ENCODE peak calls at places on chromosomes 3 and 15, in four cellular contexts. G is cardiac muscle cell, N is brain microvascular endothelial cell, F is adrenal gland. Q is an unnamed sample.

GRCh38 chr3:167898091-167898490 is 162.6 kb downstream of the SERPINI1 start:
- DNase-seq in G (no peak), F (no peak), N (no peak), Q (no peak)

GRCh38 chr3:73404450-73404849 is 220.3 kb downstream of the PDZRN3 start:
- DNase-seq in G (peak), F (no peak), N (no peak), Q (no peak)

GRCh38 chr15:60713096-60714084 is 234.4 kb upstream of the ICE2 start:
- DNase-seq in F (no peak), N (peak), G (no peak), Q (peak)

GRCh38 chr15:80173022-80173759 is 20.4 kb downstream of the FAH start:
- DNase-seq in N (peak), G (peak), F (peak), Q (peak)

GRCh38 chr15:95840004-95840403 is 490.5 kb upstream of the NR2F2 start:
- DNase-seq in G (no peak), F (peak), N (peak), Q (no peak)

GRCh38 chr15:68552773-68553172 is 26.0 kb upstream of the CORO2B start:
- DNase-seq in N (peak), G (no peak), F (no peak), Q (peak)

GRCh38 chr15:67824157-67824899 is 981 bp upstream of the SKOR1 start:
- DNase-seq in G (no peak), F (no peak), N (no peak), Q (no peak)

GRCh38 chr3:196012481-196012880 is 69.4 kb downstream of the TFRC start:
- DNase-seq in N (peak), F (no peak), G (no peak), Q (no peak)

GRCh38 chr3:32143849-32144757 is 37.7 kb downstream of the GPD1L start:
- DNase-seq in G (peak), F (peak), N (peak), Q (peak)

GRCh38 chr3:30269751-30270445 is 336.5 kb upstream of the TGFBR2 start:
- DNase-seq in G (no peak), F (no peak), N (no peak), Q (no peak)

GRCh38 chr15:57343018-57343417 is 33.3 kb upstream of the CGNL1 start:
- DNase-seq in G (no peak), F (no peak), N (no peak), Q (no peak)

GRCh38 chr3:25594007-25594502 is 70.7 kb downstream of the TOP2B start:
- DNase-seq in G (peak), N (peak), F (peak), Q (no peak)

GRCh38 chr15:70505411-70505919 is 257.9 kb downstream of the UACA start:
- DNase-seq in F (peak), G (no peak), N (peak), Q (no peak)

GRCh38 chr15:58443291-58443690 is 11.5 kb downstream of the LIPC start:
- DNase-seq in G (no peak), F (no peak), N (no peak), Q (no peak)

GRCh38 chr3:47057212-47057671 is 77.8 kb downstream of the NBEAL2 start:
- DNase-seq in G (no peak), F (no peak), N (no peak), Q (no peak)

GRCh38 chr3:48997714-48998637 is 7.9 kb downstream of the P4HTM start:
- DNase-seq in F (no peak), G (no peak), N (no peak), Q (no peak)

GRCh38 chr3:5226783-5227182 is 39.3 kb downstream of the EDEM1 start:
- DNase-seq in G (peak), F (no peak), N (no peak), Q (no peak)

GRCh38 chr15:61661791-61662190 is 398.5 kb downstream of the VPS13C start:
- DNase-seq in F (no peak), G (no peak), N (no peak), Q (no peak)

GRCh38 chr15:83430436-83430835 is 16.7 kb upstream of the SH3GL3 start:
- DNase-seq in G (no peak), F (no peak), N (no peak), Q (no peak)

GRCh38 chr3:50194903-50195500 is 3.6 kb downstream of the GNAT1 start:
- DNase-seq in F (no peak), G (no peak), N (no peak), Q (no peak)

GRCh38 chr3:124263168-124263567 is 271.2 kb upstream of the ROPN1 start:
- DNase-seq in N (peak), F (peak), G (no peak), Q (no peak)

GRCh38 chr3:107846282-107846852 is 244.5 kb downstream of the CD47 start:
- DNase-seq in N (peak), F (peak), G (peak), Q (peak)

GRCh38 chr3:118354556-118354955 is 680.1 kb downstream of the IGSF11 start:
- DNase-seq in N (no peak), F (no peak), G (no peak), Q (no peak)

GRCh38 chr3:114216186-114216970 is 21.0 kb downstream of the ZNF80 start:
- DNase-seq in F (no peak), G (no peak), N (peak), Q (no peak)

GRCh38 chr3:179473565-179473964 is 22.3 kb upstream of the GNB4 start:
- DNase-seq in N (no peak), F (no peak), G (no peak), Q (no peak)

GRCh38 chr3:173993299-173993698 is 595.8 kb downstream of the NLGN1 start:
- DNase-seq in G (no peak), F (no peak), N (peak), Q (no peak)

GRCh38 chr3:52983336-52983807 is 62.5 kb downstream of the SFMBT1 start:
- DNase-seq in G (no peak), N (no peak), F (peak), Q (no peak)

GRCh38 chr15:46996331-46996730 is 721.0 kb upstream of the SEMA6D start:
- DNase-seq in F (no peak), G (no peak), N (no peak), Q (no peak)

GRCh38 chr3:66233033-66233432 is 12.2 kb downstream of the SLC25A26 start:
- DNase-seq in N (no peak), F (no peak), G (no peak), Q (no peak)

GRCh38 chr15:91942676-91943417 is 89.3 kb downstream of the SLCO3A1 start:
- DNase-seq in F (peak), G (no peak), N (peak), Q (peak)

GRCh38 chr3:117524890-117525289 is 815.3 kb downstream of the TUSC7 start:
- DNase-seq in G (no peak), N (peak), F (no peak), Q (no peak)

GRCh38 chr15:39140060-39140604 is 440.7 kb upstream of the THBS1 start:
- DNase-seq in G (peak), N (peak), F (no peak), Q (no peak)

GRCh38 chr15:92101706-92102434 is 248.4 kb downstream of the SLCO3A1 start:
- DNase-seq in N (no peak), F (no peak), G (no peak), Q (no peak)

GRCh38 chr15:58146734-58147133 is 8.6 kb downstream of the AQP9 start:
- DNase-seq in N (no peak), F (peak), G (no peak), Q (peak)

GRCh38 chr15:54082836-54083492 is 104.7 kb downstream of the UNC13C start:
- DNase-seq in G (peak), N (peak), F (no peak), Q (no peak)

GRCh38 chr15:49808341-49808740 is 187.5 kb downstream of the DTWD1 start:
- DNase-seq in N (no peak), F (no peak), G (no peak), Q (no peak)

GRCh38 chr3:71629289-71630252 is 46.0 kb upstream of the FOXP1 start:
- DNase-seq in F (peak), N (peak), G (no peak), Q (peak)

DNA sequence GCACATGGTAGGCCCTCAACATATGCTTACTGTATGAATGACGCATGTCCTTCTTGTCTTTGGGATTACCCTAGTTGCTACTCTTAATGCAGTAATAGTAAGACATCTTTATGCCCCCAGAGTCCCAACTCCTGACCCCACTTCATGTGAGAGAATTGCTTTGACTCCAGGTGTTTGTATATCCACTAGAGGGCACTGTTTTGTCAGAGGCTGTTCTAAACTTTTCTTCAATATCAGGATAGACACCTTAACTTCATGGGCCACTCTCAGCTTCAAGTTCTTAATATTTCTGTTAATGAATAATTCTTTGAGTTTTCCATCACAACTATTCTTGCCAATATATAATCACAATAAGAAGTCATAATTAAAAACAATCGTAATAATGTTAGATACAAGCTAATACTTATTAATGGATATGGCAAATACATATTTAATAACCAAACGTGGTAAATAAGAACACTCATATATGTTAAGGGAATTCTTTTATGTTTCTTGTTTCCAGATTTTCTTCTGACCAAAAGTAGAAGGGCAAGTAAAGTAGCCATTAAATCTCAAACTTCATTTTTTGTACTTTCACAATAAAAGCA is 337.2 kb upstream of the DNAJC19 start:
- DNase-seq in N (peak), F (no peak), G (peak), Q (no peak)
- TF ChIP-seq CTCF in N (peak), F (peak), G (peak), Q (peak)

GRCh38 chr3:40299721-40300335 is 9.7 kb upstream of the EIF1B start:
- DNase-seq in F (peak), G (no peak), N (peak), Q (no peak)

GRCh38 chr3:40294434-40294833 is 15.1 kb upstream of the EIF1B start:
- DNase-seq in N (no peak), F (no peak), G (no peak), Q (no peak)

GRCh38 chr3:40302784-40303183 is 6.7 kb upstream of the EIF1B start:
- DNase-seq in G (no peak), F (no peak), N (no peak), Q (no peak)

GRCh38 chr3:40298075-40298474 is 11.4 kb upstream of the EIF1B start:
- DNase-seq in G (no peak), N (no peak), F (no peak), Q (no peak)

GRCh38 chr3:40299130-40299720 is 10.3 kb upstream of the EIF1B start:
- DNase-seq in F (no peak), N (no peak), G (no peak), Q (no peak)
- H3K27ac ChIP-seq in F (no peak), N (peak), G (no peak), Q (peak)

GRCh38 chr15:73375012-73375411 is 6.3 kb upstream of the HCN4 start:
- DNase-seq in F (no peak), N (no peak), G (no peak), Q (no peak)

GRCh38 chr15:73374599-73374998 is 5.8 kb upstream of the HCN4 start:
- DNase-seq in G (peak), F (no peak), N (no peak), Q (no peak)

GRCh38 chr15:73373221-73373620 is 4.5 kb upstream of the HCN4 start:
- DNase-seq in F (no peak), G (no peak), N (no peak), Q (no peak)

GRCh38 chr15:73378089-73378488 is 9.3 kb upstream of the HCN4 start:
- DNase-seq in F (no peak), N (no peak), G (no peak), Q (no peak)

GRCh38 chr15:73375755-73376305 is 7.1 kb upstream of the HCN4 start:
- DNase-seq in N (no peak), G (peak), F (no peak), Q (no peak)
- H3K4me3 ChIP-seq in N (no peak), G (no peak), F (no peak), Q (no peak)

GRCh38 chr3:131549340-131549739 is 46.6 kb upstream of the MRPL3 start:
- DNase-seq in G (no peak), F (no peak), N (no peak), Q (no peak)
- TF ChIP-seq CTCF in G (peak), F (no peak), N (peak), Q (no peak)

DNA sequence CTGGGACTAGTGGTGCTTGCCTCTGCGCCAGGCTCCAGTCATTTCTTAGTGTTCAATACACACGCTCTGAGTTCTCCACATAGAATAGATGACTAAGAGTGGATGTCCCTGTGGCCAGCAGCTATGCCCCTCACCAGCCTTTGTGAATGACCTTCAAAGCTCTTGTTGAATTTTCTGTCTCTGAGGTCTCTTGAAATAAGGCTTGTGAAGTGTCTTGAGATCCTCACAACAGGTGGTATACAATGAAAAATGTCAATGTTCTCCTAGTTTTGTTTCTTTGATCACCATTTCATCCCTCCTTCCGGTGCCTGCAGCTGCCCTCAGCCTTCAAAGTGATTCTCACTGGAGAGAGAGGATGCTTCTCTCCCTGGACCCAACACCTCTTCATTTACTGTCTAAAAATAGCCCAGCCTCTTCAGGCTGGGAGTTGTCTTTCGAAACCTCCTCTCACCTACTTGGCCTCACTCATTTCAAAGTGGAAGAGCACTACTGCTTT is 5.4 kb downstream of the MAPKBP1 start:
- DNase-seq in G (peak), F (no peak), N (no peak), Q (no peak)
- H3K27ac ChIP-seq in G (peak), F (no peak), N (no peak), Q (peak)

GRCh38 chr3:197154-197855 is 742 bp downstream of the CHL1 start:
- DNase-seq in N (no peak), G (peak), F (no peak), Q (no peak)
- H3K4me3 ChIP-seq in N (peak), G (peak), F (no peak), Q (peak)

GRCh38 chr3:122245513-122246174 is 62.2 kb downstream of the CASR start:
- DNase-seq in F (no peak), N (peak), G (no peak), Q (no peak)
- TF ChIP-seq CTCF in F (no peak), N (no peak), G (no peak), Q (no peak)